ENCODE peak calls at places on chromosomes 3 and 15, in five cellular contexts. L is AG10803, P is body of pancreas, A is heart right ventricle, C is GM12865. T is an unnamed sample.

GRCh38 chr3:76500746-76501275 is 539.1 kb upstream of the ROBO2 start:
- DNase-seq in L (peak), P (no peak), A (no peak), C (no peak), T (no peak)

GRCh38 chr15:44719293-44719999 is 8.1 kb downstream of the B2M start:
- DNase-seq in L (no peak), P (no peak), A (no peak), C (peak), T (peak)

GRCh38 chr3:33541918-33542317 is 101.7 kb upstream of the UBP1 start:
- DNase-seq in L (no peak), P (no peak), A (no peak), C (no peak), T (no peak)

GRCh38 chr3:126621627-126622345 is 33.1 kb downstream of the TXNRD3 start:
- DNase-seq in L (peak), P (no peak), A (no peak), C (no peak), T (no peak)

GRCh38 chr3:15099364-15100098 is 583 bp upstream of the RBSN start:
- DNase-seq in L (no peak), P (peak), A (no peak), C (peak), T (peak)

GRCh38 chr15:42366151-42366550 is 6.8 kb downstream of the CAPN3 start:
- DNase-seq in L (no peak), P (no peak), A (no peak), C (no peak), T (no peak)

GRCh38 chr15:77649610-77650009 is 16.9 kb upstream of the LINGO1 start:
- DNase-seq in L (no peak), P (no peak), A (no peak), C (no peak), T (no peak)

GRCh38 chr15:57914350-57915055 is 151.0 kb downstream of the ALDH1A2 start:
- DNase-seq in L (no peak), P (no peak), A (no peak), C (no peak), T (no peak)

GRCh38 chr3:53949541-53949940 is 57.9 kb upstream of the SELENOK start:
- DNase-seq in L (no peak), P (no peak), A (no peak), C (no peak), T (no peak)

GRCh38 chr3:28846948-28847527 is 433.8 kb upstream of the RBMS3 start:
- DNase-seq in L (no peak), P (no peak), A (no peak), C (no peak), T (no peak)

GRCh38 chr15:70488002-70488605 is 275.3 kb downstream of the UACA start:
- DNase-seq in L (peak), P (peak), A (peak), C (peak), T (peak)

GRCh38 chr15:80934761-80935221 is 54.8 kb downstream of the MESD start:
- DNase-seq in L (peak), P (no peak), A (peak), C (no peak), T (no peak)

GRCh38 chr3:180253283-180253682 is 216.5 kb upstream of the PEX5L start:
- DNase-seq in L (peak), P (no peak), A (no peak), C (no peak), T (no peak)

GRCh38 chr3:13002398-13003124 is 70.7 kb downstream of the IQSEC1 start:
- DNase-seq in L (no peak), P (no peak), A (no peak), C (peak), T (peak)